ENCODE peak calls at places on chromosome 22, in six cellular contexts. One of them, this sample, is unnamed.
A peak's percentile ranks its signal among the peaks of the same experiment; 100 is the strongest.

GRCh38 chr22:27238935-27239510 is 562.5 kb downstream of the MN1 start:
- DNase-seq in ovary: peak; percentile 96
- DNase-seq in K562: peak; percentile 24
- DNase-seq in IMR-90: peak; percentile 97
- DNase-seq in pancreas: peak; percentile 87
- DNase-seq in cardiac muscle cell: peak; percentile 100
- DNase-seq in this sample: peak; percentile 56

GRCh38 chr22:35634981-35635540 is 13.2 kb upstream of the APOL6 start:
- DNase-seq in ovary: no peak
- DNase-seq in K562: peak; percentile 47
- DNase-seq in IMR-90: peak; percentile 8
- DNase-seq in pancreas: no peak
- DNase-seq in cardiac muscle cell: no peak
- DNase-seq in this sample: no peak

GRCh38 chr22:41367680-41368542 is 13.8 kb upstream of the TEF start:
- DNase-seq in ovary: peak; percentile 74
- DNase-seq in K562: no peak
- DNase-seq in IMR-90: peak; percentile 22
- DNase-seq in pancreas: peak; percentile 69
- DNase-seq in cardiac muscle cell: peak; percentile 62
- DNase-seq in this sample: no peak

GRCh38 chr22:41746563-41747400 is 47.5 kb downstream of the MEI1 start:
- DNase-seq in ovary: peak; percentile 75
- DNase-seq in K562: peak; percentile 55
- DNase-seq in IMR-90: peak; percentile 76
- DNase-seq in pancreas: peak; percentile 72
- DNase-seq in cardiac muscle cell: peak; percentile 88
- DNase-seq in this sample: peak; percentile 70

GRCh38 chr22:41732096-41732772 is 32.9 kb downstream of the MEI1 start:
- DNase-seq in ovary: no peak
- DNase-seq in K562: no peak
- DNase-seq in IMR-90: no peak
- DNase-seq in pancreas: no peak
- DNase-seq in cardiac muscle cell: no peak
- DNase-seq in this sample: no peak

GRCh38 chr22:17514092-17514491 is 49.2 kb upstream of the SLC25A18 start:
- DNase-seq in ovary: no peak
- DNase-seq in K562: no peak
- DNase-seq in IMR-90: no peak
- DNase-seq in pancreas: no peak
- DNase-seq in cardiac muscle cell: no peak
- DNase-seq in this sample: no peak

GRCh38 chr22:25165785-25166184 is 33.9 kb upstream of the CRYBB3 start:
- DNase-seq in ovary: no peak
- DNase-seq in K562: no peak
- DNase-seq in IMR-90: no peak
- DNase-seq in pancreas: no peak
- DNase-seq in cardiac muscle cell: no peak
- DNase-seq in this sample: no peak

GRCh38 chr22:17159504-17159951 is 451 bp upstream of the HDHD5 start:
- DNase-seq in ovary: peak; percentile 71
- DNase-seq in K562: no peak
- DNase-seq in IMR-90: peak; percentile 47
- DNase-seq in pancreas: no peak
- DNase-seq in cardiac muscle cell: peak; percentile 55
- DNase-seq in this sample: peak; percentile 50

GRCh38 chr22:50276143-50276542 is 6.0 kb upstream of the MAPK11 start:
- DNase-seq in ovary: peak; percentile 72
- DNase-seq in K562: peak; percentile 41
- DNase-seq in IMR-90: peak; percentile 43
- DNase-seq in pancreas: peak; percentile 77
- DNase-seq in cardiac muscle cell: peak; percentile 72
- DNase-seq in this sample: no peak

GRCh38 chr22:27041745-27042144 is 384.4 kb downstream of the MIAT start:
- DNase-seq in ovary: peak; percentile 39
- DNase-seq in K562: no peak
- DNase-seq in IMR-90: no peak
- DNase-seq in pancreas: no peak
- DNase-seq in cardiac muscle cell: peak; percentile 30
- DNase-seq in this sample: no peak

GRCh38 chr22:31647516-31647915 is 14.5 kb downstream of the PISD start:
- DNase-seq in ovary: no peak
- DNase-seq in K562: no peak
- DNase-seq in IMR-90: peak; percentile 91
- DNase-seq in pancreas: no peak
- DNase-seq in cardiac muscle cell: peak; percentile 76
- DNase-seq in this sample: no peak

GRCh38 chr22:24841261-24841660 is 35.2 kb downstream of the SGSM1 start:
- DNase-seq in ovary: no peak
- DNase-seq in K562: no peak
- DNase-seq in IMR-90: no peak
- DNase-seq in pancreas: no peak
- DNase-seq in cardiac muscle cell: no peak
- DNase-seq in this sample: no peak

GRCh38 chr22:44667276-44667675 is 34.7 kb upstream of the PRR5 start:
- DNase-seq in ovary: peak; percentile 48
- DNase-seq in K562: no peak
- DNase-seq in IMR-90: no peak
- DNase-seq in pancreas: no peak
- DNase-seq in cardiac muscle cell: no peak
- DNase-seq in this sample: no peak

GRCh38 chr22:17589810-17590375 is 26.6 kb downstream of the SLC25A18 start:
- DNase-seq in ovary: peak; percentile 19
- DNase-seq in K562: no peak
- DNase-seq in IMR-90: no peak
- DNase-seq in pancreas: no peak
- DNase-seq in cardiac muscle cell: no peak
- DNase-seq in this sample: no peak

GRCh38 chr22:25197335-25197734 is 2.3 kb upstream of the CRYBB3 start:
- DNase-seq in ovary: no peak
- DNase-seq in K562: no peak
- DNase-seq in IMR-90: no peak
- DNase-seq in pancreas: no peak
- DNase-seq in cardiac muscle cell: no peak
- DNase-seq in this sample: no peak

GRCh38 chr22:36913431-36914382 is at the start of gene CSF2RB:
- DNase-seq in ovary: no peak
- DNase-seq in K562: no peak
- DNase-seq in IMR-90: no peak
- DNase-seq in pancreas: no peak
- DNase-seq in cardiac muscle cell: peak; percentile 32
- DNase-seq in this sample: no peak

GRCh38 chr22:17087176-17088131 is 2.7 kb downstream of the IL17RA start:
- DNase-seq in ovary: no peak
- DNase-seq in K562: no peak
- DNase-seq in IMR-90: peak; percentile 91
- DNase-seq in pancreas: no peak
- DNase-seq in cardiac muscle cell: peak; percentile 83
- DNase-seq in this sample: no peak

GRCh38 chr22:26172389-26172990 is 3.2 kb downstream of the SEZ6L start:
- DNase-seq in ovary: no peak
- DNase-seq in K562: peak; percentile 46
- DNase-seq in IMR-90: peak; percentile 4
- DNase-seq in pancreas: peak; percentile 48
- DNase-seq in cardiac muscle cell: peak; percentile 14
- DNase-seq in this sample: peak; percentile 1

DNA sequence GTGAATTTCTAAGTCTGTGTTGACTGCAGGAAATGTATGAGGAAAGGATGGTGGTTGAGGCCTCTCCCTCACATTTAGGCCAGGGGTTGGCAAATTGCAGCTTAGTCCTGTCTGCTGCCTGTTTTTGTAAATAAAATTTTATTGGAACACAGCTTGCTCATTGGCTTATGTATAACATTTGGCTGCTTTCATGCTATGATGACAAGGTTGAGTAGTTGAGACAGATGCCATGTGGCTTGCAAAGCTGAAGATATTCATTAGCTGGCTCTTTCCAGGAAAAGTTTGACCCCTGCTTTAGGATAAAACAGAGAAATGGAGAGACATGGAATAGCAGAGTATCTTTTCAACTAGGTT is 46.2 kb downstream of the BCR start:
- DNase-seq in ovary: no peak
- DNase-seq in K562: no peak
- DNase-seq in IMR-90: no peak
- DNase-seq in pancreas: no peak
- DNase-seq in cardiac muscle cell: peak; percentile 32
- DNase-seq in this sample: no peak
- H3K4me3 ChIP-seq in ovary: no peak overlapping the region
- H3K4me3 ChIP-seq in K562: no peak overlapping the region
- H3K4me3 ChIP-seq in IMR-90: no peak overlapping the region
- H3K4me3 ChIP-seq in pancreas: no peak overlapping the region
- H3K4me3 ChIP-seq in cardiac muscle cell: no peak overlapping the region
- H3K4me3 ChIP-seq in this sample: no peak overlapping the region

GRCh38 chr22:46801331-46801811 is 38.9 kb downstream of the TBC1D22A start:
- DNase-seq in ovary: no peak
- DNase-seq in K562: no peak
- DNase-seq in IMR-90: no peak
- DNase-seq in pancreas: no peak
- DNase-seq in cardiac muscle cell: no peak
- DNase-seq in this sample: no peak

GRCh38 chr22:46798366-46799057 is 36.1 kb downstream of the TBC1D22A start:
- DNase-seq in ovary: peak; percentile 89
- DNase-seq in K562: peak; percentile 74
- DNase-seq in IMR-90: peak; percentile 66
- DNase-seq in pancreas: peak; percentile 78
- DNase-seq in cardiac muscle cell: peak; percentile 81
- DNase-seq in this sample: no peak

GRCh38 chr22:46799626-46800025 is 37.2 kb downstream of the TBC1D22A start:
- DNase-seq in ovary: no peak
- DNase-seq in K562: no peak
- DNase-seq in IMR-90: no peak
- DNase-seq in pancreas: no peak
- DNase-seq in cardiac muscle cell: no peak
- DNase-seq in this sample: no peak

GRCh38 chr22:46801826-46802607 is 39.6 kb downstream of the TBC1D22A start:
- DNase-seq in ovary: no peak
- DNase-seq in K562: no peak
- DNase-seq in IMR-90: no peak
- DNase-seq in pancreas: no peak
- DNase-seq in cardiac muscle cell: no peak
- DNase-seq in this sample: no peak

DNA sequence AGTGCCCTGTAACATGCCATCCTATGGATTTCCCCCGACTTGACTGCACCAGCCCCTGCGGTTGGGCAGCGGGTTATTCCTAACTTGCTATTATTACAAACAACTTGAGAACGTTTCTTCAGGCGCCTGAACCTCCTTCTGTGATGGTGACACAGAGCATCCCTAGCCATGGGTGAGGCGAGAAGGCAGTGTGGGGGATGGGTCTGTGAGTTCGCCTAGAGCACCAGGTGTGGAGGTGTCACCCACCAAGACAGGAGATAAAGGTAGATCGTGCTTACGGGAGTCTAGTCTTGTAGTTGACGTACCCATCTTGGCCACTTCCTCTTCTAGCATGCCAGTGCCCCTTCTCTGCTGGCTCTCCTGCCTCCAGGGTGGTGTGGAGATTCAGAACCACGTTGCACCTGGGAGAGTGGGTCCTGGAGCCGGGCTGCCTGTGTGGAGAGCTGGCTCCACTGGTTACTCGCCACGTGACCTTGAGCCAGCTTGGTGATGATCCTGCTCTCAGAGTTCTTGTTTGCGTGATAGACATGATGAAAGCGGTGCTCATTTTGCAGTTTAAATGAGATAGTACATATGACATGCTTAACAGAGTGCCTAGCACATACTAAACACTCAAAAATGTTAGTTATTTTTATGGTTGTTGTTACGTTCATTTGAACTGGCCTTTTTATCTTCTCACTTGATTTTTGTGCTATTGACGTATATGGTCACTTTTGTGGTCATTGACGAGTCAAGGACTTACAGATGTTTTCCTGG is 37.8 kb downstream of the TBC1D22A start:
- DNase-seq in ovary: no peak
- DNase-seq in K562: no peak
- DNase-seq in IMR-90: no peak
- DNase-seq in pancreas: no peak
- DNase-seq in cardiac muscle cell: no peak
- DNase-seq in this sample: no peak
- TF ChIP-seq CTCF in ovary: no peak
- TF ChIP-seq CTCF in K562: no peak
- TF ChIP-seq CTCF in IMR-90: no peak
- TF ChIP-seq CTCF in pancreas: no peak
- TF ChIP-seq CTCF in cardiac muscle cell: no peak
- TF ChIP-seq CTCF in this sample: no peak

DNA sequence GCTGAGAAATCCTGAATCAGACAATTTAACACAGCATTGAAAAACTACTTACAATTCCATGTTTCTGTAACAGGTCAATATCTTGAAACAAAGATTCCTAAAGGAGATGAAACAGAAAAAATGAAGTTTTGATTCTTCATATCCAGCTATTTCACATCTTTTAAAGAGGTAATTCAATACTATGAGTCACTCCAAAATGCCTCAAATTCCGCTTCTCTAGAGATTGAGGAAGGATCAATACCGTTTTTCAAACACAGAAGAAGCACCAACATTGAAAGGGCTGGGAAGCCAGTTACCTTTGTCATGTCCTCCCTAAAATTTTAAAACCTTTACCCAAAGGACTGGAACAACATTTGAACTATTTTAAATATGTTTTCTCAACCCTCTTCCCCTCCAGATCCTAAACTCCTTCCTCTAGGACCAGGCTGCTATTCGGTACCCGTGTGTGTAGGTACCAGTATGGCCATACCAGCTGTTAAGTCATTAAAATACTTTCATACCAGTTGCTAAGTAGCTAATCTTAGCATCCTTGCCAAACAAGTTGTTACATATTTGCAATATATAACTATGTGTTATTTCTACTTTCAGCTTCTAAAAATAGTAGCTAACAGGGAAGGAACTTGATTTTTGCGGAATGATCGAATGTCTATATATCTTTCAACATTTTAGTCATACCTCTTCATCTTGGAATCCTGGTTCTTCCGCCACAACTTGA is 2.3 kb downstream of the DMC1 start:
- DNase-seq in ovary: no peak
- DNase-seq in K562: no peak
- DNase-seq in IMR-90: no peak
- DNase-seq in pancreas: no peak
- DNase-seq in cardiac muscle cell: no peak
- DNase-seq in this sample: no peak
- H3K4me3 ChIP-seq in ovary: no peak overlapping the region
- H3K4me3 ChIP-seq in K562: no peak overlapping the region
- H3K4me3 ChIP-seq in IMR-90: no peak overlapping the region
- H3K4me3 ChIP-seq in pancreas: no peak overlapping the region
- H3K4me3 ChIP-seq in cardiac muscle cell: no peak overlapping the region
- H3K4me3 ChIP-seq in this sample: no peak overlapping the region

GRCh38 chr22:29197096-29197495 is 8.6 kb upstream of the EMID1 start:
- DNase-seq in ovary: no peak
- DNase-seq in K562: no peak
- DNase-seq in IMR-90: no peak
- DNase-seq in pancreas: no peak
- DNase-seq in cardiac muscle cell: no peak
- DNase-seq in this sample: no peak

GRCh38 chr22:29190915-29191314 is 14.8 kb upstream of the EMID1 start:
- DNase-seq in ovary: no peak
- DNase-seq in K562: no peak
- DNase-seq in IMR-90: no peak
- DNase-seq in pancreas: no peak
- DNase-seq in cardiac muscle cell: peak; percentile 27
- DNase-seq in this sample: no peak

GRCh38 chr22:29195964-29196666 is 9.6 kb upstream of the EMID1 start:
- DNase-seq in ovary: no peak
- DNase-seq in K562: no peak
- DNase-seq in IMR-90: no peak
- DNase-seq in pancreas: no peak
- DNase-seq in cardiac muscle cell: no peak
- DNase-seq in this sample: no peak

GRCh38 chr22:29195118-29195963 is 10.4 kb upstream of the EMID1 start:
- DNase-seq in ovary: no peak
- DNase-seq in K562: peak; percentile 48
- DNase-seq in IMR-90: no peak
- DNase-seq in pancreas: no peak
- DNase-seq in cardiac muscle cell: peak; percentile 37
- DNase-seq in this sample: no peak

GRCh38 chr22:29194269-29194668 is 11.4 kb upstream of the EMID1 start:
- DNase-seq in ovary: no peak
- DNase-seq in K562: peak; percentile 52
- DNase-seq in IMR-90: no peak
- DNase-seq in pancreas: no peak
- DNase-seq in cardiac muscle cell: no peak
- DNase-seq in this sample: no peak
- TF ChIP-seq CTCF in ovary: no peak
- TF ChIP-seq CTCF in K562: peak; percentile 28
- TF ChIP-seq CTCF in IMR-90: no peak
- TF ChIP-seq CTCF in pancreas: no peak
- TF ChIP-seq CTCF in cardiac muscle cell: no peak
- TF ChIP-seq CTCF in this sample: peak; percentile 18

This sample was measured in epithelial cell of proximal tubule.